ENCODE peak calls at places on chromosomes 5 and 9, in seven cellular contexts. R is GM23248; V is fibroblast of mammary gland; J is iPS DF 6.9; U is WERI-Rb-1; Z is astrocyte of the spinal cord; A is naive thymus-derived CD4-positive, alpha-beta T cell. K is an unnamed sample.

GRCh38 chr5:68344447-68345111 is 129.0 kb downstream of the PIK3R1 start:
- DNase-seq in R (peak; percentile 79), V (peak; percentile 83), J (no peak), U (no peak), Z (peak; percentile 60), A (no peak), K (no peak)

GRCh38 chr5:59768204-59769040 is 125.1 kb downstream of the PDE4D start:
- DNase-seq in R (peak; percentile 70), V (peak; percentile 64), J (no peak), U (peak; percentile 83), Z (peak; percentile 91), A (no peak), K (no peak)

GRCh38 chr5:683619-684481 is 9.3 kb downstream of the TPPP start:
- DNase-seq in R (no peak), V (no peak), J (no peak), U (no peak), Z (no peak), A (no peak), K (no peak)

GRCh38 chr5:180830253-180831138 is 27.9 kb upstream of the MGAT1 start:
- DNase-seq in R (peak; percentile 79), V (peak; percentile 50), J (no peak), U (peak; percentile 40), Z (no peak), A (peak; percentile 71), K (no peak)

GRCh38 chr5:64566531-64566930 is 60.7 kb downstream of the RGS7BP start:
- DNase-seq in R (no peak), V (no peak), J (no peak), U (no peak), Z (no peak), A (no peak), K (no peak)

GRCh38 chr5:178320281-178320855 is 87.8 kb upstream of the PHYKPL start:
- DNase-seq in R (no peak), V (no peak), J (no peak), U (no peak), Z (no peak), A (no peak), K (no peak)

GRCh38 chr5:67815455-67816391 is 399.8 kb upstream of the PIK3R1 start:
- DNase-seq in R (peak; percentile 60), V (peak; percentile 84), J (no peak), U (no peak), Z (peak; percentile 84), A (no peak), K (no peak)

GRCh38 chr9:16401720-16402119 is 468.8 kb downstream of the BNC2 start:
- DNase-seq in R (no peak), V (no peak), J (no peak), U (no peak), Z (no peak), A (no peak), K (no peak)

GRCh38 chr9:88803551-88804288 is 187.5 kb upstream of the S1PR3 start:
- DNase-seq in R (no peak), V (no peak), J (no peak), U (no peak), Z (no peak), A (no peak), K (no peak)

GRCh38 chr5:170611446-170612088 is 107.7 kb downstream of the KCNIP1 start:
- DNase-seq in R (peak; percentile 48), V (no peak), J (no peak), U (no peak), Z (peak; percentile 23), A (no peak), K (no peak)

GRCh38 chr9:120876842-120877240 is at the start of gene PHF19:
- DNase-seq in R (peak; percentile 71), V (peak; percentile 36), J (no peak), U (no peak), Z (peak; percentile 39), A (no peak), K (no peak)

GRCh38 chr5:154313360-154314017 is 123.0 kb downstream of the GALNT10 start:
- DNase-seq in R (no peak), V (no peak), J (no peak), U (peak; percentile 64), Z (no peak), A (no peak), K (no peak)

GRCh38 chr9:72150172-72150571 is 932 bp downstream of the GDA start:
- DNase-seq in R (no peak), V (no peak), J (no peak), U (no peak), Z (no peak), A (no peak), K (no peak)

GRCh38 chr5:123099514-123100151 is 10.6 kb downstream of the PRDM6 start:
- DNase-seq in R (no peak), V (no peak), J (no peak), U (peak; percentile 57), Z (no peak), A (no peak), K (no peak)

GRCh38 chr5:129459485-129460120 is 495 bp upstream of the ADAMTS19 start:
- DNase-seq in R (peak; percentile 14), V (peak; percentile 47), J (peak; percentile 74), U (peak; percentile 40), Z (peak; percentile 44), A (no peak), K (peak; percentile 25)

GRCh38 chr5:72511371-72512178 is 4.4 kb upstream of the ZNF366 start:
- DNase-seq in R (peak; percentile 70), V (peak; percentile 60), J (no peak), U (no peak), Z (peak; percentile 60), A (no peak), K (no peak)

GRCh38 chr5:107470007-107470582 is 200.6 kb downstream of the EFNA5 start:
- DNase-seq in R (no peak), V (peak; percentile 28), J (no peak), U (no peak), Z (peak; percentile 41), A (no peak), K (no peak)

GRCh38 chr5:149271195-149271716 is 403 bp upstream of the AFAP1L1 start:
- DNase-seq in R (peak; percentile 35), V (no peak), J (no peak), U (no peak), Z (no peak), A (peak; percentile 10), K (no peak)
- H3K4me3 ChIP-seq in R (peak overlapping the region; percentile 85), V (peak overlapping the region; percentile 55), J (peak overlapping the region; percentile 69), U (peak overlapping the region; percentile 33), Z (peak overlapping the region; percentile 62), A (no peak overlapping the region), K (peak overlapping the region; percentile 72)

DNA sequence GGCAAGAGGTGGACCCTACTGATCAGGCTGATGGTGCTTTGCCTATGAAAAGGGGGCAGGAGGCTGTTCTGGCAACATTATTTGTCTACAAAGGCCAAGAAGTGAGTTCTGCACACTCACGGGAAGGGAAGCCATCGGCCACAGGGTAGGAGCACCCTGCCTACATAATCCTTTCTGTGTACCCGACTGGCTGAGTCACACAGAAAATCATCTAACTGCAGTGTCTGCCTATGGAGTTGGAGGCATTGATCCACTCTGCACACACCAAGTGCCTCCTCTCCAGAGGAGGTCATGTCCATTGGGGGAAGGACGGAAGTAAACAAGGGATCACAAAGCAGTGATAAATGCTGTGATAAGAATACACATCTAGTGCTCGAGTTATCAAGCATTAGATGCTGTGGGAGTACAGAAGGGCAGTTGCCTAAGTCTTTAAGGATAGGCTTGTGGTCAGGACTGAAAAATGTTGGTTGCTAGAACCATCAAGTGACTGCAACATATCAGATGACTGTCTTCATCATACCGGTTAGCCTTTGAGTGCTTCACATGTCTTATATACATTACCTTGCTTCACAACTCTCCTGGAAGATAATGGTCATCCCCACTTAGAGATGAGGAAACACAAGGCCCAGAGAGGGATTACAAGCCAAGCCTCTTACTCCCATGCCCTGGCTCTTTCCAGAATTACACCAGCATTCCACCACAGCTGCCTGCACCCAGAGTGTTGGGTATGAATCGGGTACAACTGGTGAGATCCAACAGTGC is 1.3 kb upstream of the SLC2A8 start:
- DNase-seq in R (no peak), V (no peak), J (no peak), U (peak; percentile 23), Z (no peak), A (no peak), K (no peak)
- H3K4me3 ChIP-seq in R (no peak overlapping the region), V (no peak overlapping the region), J (peak overlapping the region; percentile 74), U (peak overlapping the region; percentile 64), Z (no peak overlapping the region), A (no peak overlapping the region), K (no peak overlapping the region)

GRCh38 chr9:14349818-14350333 is 35.9 kb upstream of the NFIB start:
- DNase-seq in R (no peak), V (no peak), J (no peak), U (no peak), Z (peak; percentile 34), A (no peak), K (no peak)

GRCh38 chr9:14352549-14352948 is 38.6 kb upstream of the NFIB start:
- DNase-seq in R (no peak), V (no peak), J (no peak), U (no peak), Z (no peak), A (no peak), K (no peak)

GRCh38 chr9:14351206-14351605 is 37.3 kb upstream of the NFIB start:
- DNase-seq in R (no peak), V (no peak), J (no peak), U (no peak), Z (no peak), A (no peak), K (no peak)

GRCh38 chr9:14349141-14349817 is 35.3 kb upstream of the NFIB start:
- DNase-seq in R (no peak), V (no peak), J (no peak), U (no peak), Z (peak; percentile 48), A (no peak), K (no peak)

DNA sequence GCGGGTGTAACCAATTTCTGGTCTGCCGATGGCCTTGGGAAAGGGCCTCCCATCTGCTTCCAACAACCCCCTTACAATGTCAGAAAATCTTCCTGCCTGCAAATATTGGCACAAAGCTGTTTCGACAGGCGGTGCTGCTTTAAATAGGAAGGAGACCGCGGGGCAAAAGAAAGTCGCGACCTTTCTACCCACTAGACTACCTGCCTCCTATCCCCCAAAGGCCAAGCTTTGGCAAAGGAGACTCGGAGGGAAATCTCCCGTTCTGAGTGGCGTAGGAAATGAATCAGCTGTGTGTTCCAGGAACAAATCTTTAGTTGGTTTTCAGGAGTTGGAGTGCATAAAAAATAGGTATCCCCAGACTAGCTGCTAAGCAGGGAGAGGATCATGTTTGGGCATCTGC is 36.8 kb upstream of the NFIB start:
- DNase-seq in R (no peak), V (no peak), J (no peak), U (no peak), Z (no peak), A (no peak), K (no peak)
- H3K4me3 ChIP-seq in R (no peak overlapping the region), V (no peak overlapping the region), J (no peak overlapping the region), U (no peak overlapping the region), Z (no peak overlapping the region), A (no peak overlapping the region), K (no peak overlapping the region)

GRCh38 chr5:39211773-39212172 is 7.6 kb downstream of the FYB1 start:
- DNase-seq in R (no peak), V (no peak), J (no peak), U (no peak), Z (no peak), A (no peak), K (no peak)

GRCh38 chr5:39216621-39217020 is 2.7 kb downstream of the FYB1 start:
- DNase-seq in R (no peak), V (no peak), J (no peak), U (no peak), Z (no peak), A (no peak), K (no peak)

GRCh38 chr5:39214912-39215709 is 4.3 kb downstream of the FYB1 start:
- DNase-seq in R (no peak), V (no peak), J (no peak), U (no peak), Z (no peak), A (no peak), K (no peak)

GRCh38 chr5:39215857-39216256 is 3.5 kb downstream of the FYB1 start:
- DNase-seq in R (no peak), V (no peak), J (no peak), U (no peak), Z (no peak), A (no peak), K (no peak)

GRCh38 chr5:39213437-39214207 is 5.7 kb downstream of the FYB1 start:
- DNase-seq in R (no peak), V (no peak), J (no peak), U (no peak), Z (no peak), A (no peak), K (no peak)
- H3K4me3 ChIP-seq in R (no peak overlapping the region), V (no peak overlapping the region), J (no peak overlapping the region), U (no peak overlapping the region), Z (no peak overlapping the region), A (peak overlapping the region; percentile 33), K (no peak overlapping the region)